ENCODE peak calls at places on chromosomes 13 and 19, in four cellular contexts. U is effector memory CD4-positive, alpha-beta T cell; E is NCI-H2107; G is GOT3. X is an unnamed sample.

GRCh38 chr19:11377237-11377636 is 2.8 kb downstream of the SWSAP1 start:
- DNase-seq in U (no peak), G (no peak), E (no peak), X (no peak)

GRCh38 chr13:26887594-26887993 is 127.0 kb upstream of the GPR12 start:
- DNase-seq in E (no peak), U (no peak), G (no peak), X (no peak)

GRCh38 chr19:1453525-1454371 is 3.8 kb downstream of the APC2 start:
- DNase-seq in G (no peak), E (no peak), U (no peak), X (no peak)

GRCh38 chr19:4713384-4713951 is 10.2 kb downstream of the DPP9 start:
- DNase-seq in U (no peak), G (peak; percentile 45), E (no peak), X (peak; percentile 93)

GRCh38 chr19:38388310-38389100 is at the start of gene SPRED3:
- DNase-seq in G (no peak), E (no peak), U (no peak), X (no peak)

GRCh38 chr19:48403606-48404005 is 10.1 kb downstream of the GRIN2D start:
- DNase-seq in U (no peak), G (no peak), E (no peak), X (peak; percentile 65)

GRCh38 chr19:42303876-42304275 is 1.5 kb upstream of the PAFAH1B3 start:
- DNase-seq in U (no peak), E (no peak), G (no peak), X (no peak)

GRCh38 chr13:113962386-113962785 is 11.5 kb downstream of the C13orf46 start:
- DNase-seq in U (no peak), G (no peak), E (no peak), X (no peak)

GRCh38 chr13:51000058-51000457 is 90.5 kb downstream of the RNASEH2B start:
- DNase-seq in E (no peak), G (no peak), U (no peak), X (no peak)

GRCh38 chr13:48123827-48124226 is 28.9 kb upstream of the MED4 start:
- DNase-seq in U (no peak), G (no peak), E (no peak), X (no peak)

GRCh38 chr19:49427855-49428546 is 2.8 kb downstream of the GFY start:
- DNase-seq in E (no peak), G (no peak), U (no peak), X (no peak)

GRCh38 chr19:2081873-2082810 is 14.0 kb downstream of the MOB3A start:
- DNase-seq in G (no peak), E (no peak), U (peak; percentile 50), X (no peak)

X was measured in SW 1271.